ENCODE peak calls at places on chromosomes 11 and 22, in six cellular contexts. U, W, P, E, A and Z are unnamed samples.

GRCh38 chr22:38782402-38783094 is 11.4 kb downstream of the DNAL4 start:
- DNase-seq in W (no peak), P (no peak), A (no peak), U (no peak), E (no peak), Z (no peak)

GRCh38 chr22:50600541-50600940 is at the start of gene MAPK8IP2:
- DNase-seq in W (peak), P (no peak), E (no peak), A (no peak), U (peak), Z (no peak)

GRCh38 chr11:1843796-1844195 is 5.0 kb downstream of the TNNI2 start:
- DNase-seq in E (no peak), W (no peak), A (no peak), U (no peak), P (no peak), Z (no peak)

GRCh38 chr11:60951909-60952741 is at the start of gene SLC15A3:
- DNase-seq in W (no peak), E (peak), U (no peak), A (no peak), P (no peak), Z (no peak)

GRCh38 chr11:124172076-124172475 is 11.1 kb upstream of the OR10D3 start:
- DNase-seq in A (no peak), E (no peak), W (peak), U (no peak), P (no peak), Z (no peak)

GRCh38 chr11:114366331-114367243 is 33.7 kb downstream of the C11orf71 start:
- DNase-seq in A (no peak), P (no peak), W (no peak), E (no peak), U (no peak), Z (no peak)

GRCh38 chr11:130831506-130832385 is 84.5 kb downstream of the SNX19 start:
- DNase-seq in U (no peak), W (peak), P (no peak), A (no peak), E (no peak), Z (no peak)

GRCh38 chr11:79152511-79152910 is 288.3 kb downstream of the TENM4 start:
- DNase-seq in W (no peak), E (no peak), U (no peak), P (no peak), A (no peak), Z (no peak)

GRCh38 chr11:19766206-19766605 is 53.6 kb downstream of the NAV2 start:
- DNase-seq in E (no peak), A (no peak), U (no peak), P (no peak), W (no peak), Z (no peak)